ENCODE peak calls at places on chromosomes 12 and 14, in ten cellular contexts. G is mucosa of descending colon; L is NCI-H345; T is T-helper 17 cell; A is activated naive CD4-positive, alpha-beta T cell treated with anti-CD3 and anti-CD28 coated beads for 36 hours; W is BJ; B is activated T-helper 1 cell treated with Interleukin-2 at 50 U/mL for 16 hours; I is prostate gland; Q is foreskin fibroblast; K is NCI-H1105. R is an unnamed sample.

GRCh38 chr14:96624661-96625435 is 122.7 kb downstream of the PAPOLA start:
- DNase-seq in T (no peak), K (no peak), W (no peak), G (no peak), Q (no peak), L (no peak), I (no peak), B (no peak), A (no peak), R (no peak)

GRCh38 chr14:73753043-73753886 is 39.1 kb upstream of the PNMA1 start:
- DNase-seq in Q (peak; percentile 55), L (no peak), W (no peak), K (no peak), T (peak; percentile 11), G (peak; percentile 91), I (no peak), A (peak; percentile 75), B (no peak), R (no peak)

GRCh38 chr12:49783917-49784676 is 42.7 kb downstream of the TMBIM6 start:
- DNase-seq in T (no peak), K (no peak), W (peak; percentile 63), A (no peak), Q (peak; percentile 93), L (no peak), B (no peak), G (no peak), I (no peak), R (peak; percentile 70)

GRCh38 chr12:69608114-69608513 is 2.6 kb downstream of the LRRC10 start:
- DNase-seq in T (no peak), W (no peak), B (no peak), Q (peak; percentile 32), G (no peak), I (no peak), L (no peak), K (no peak), A (no peak), R (no peak)

GRCh38 chr14:51653096-51653814 is 1.5 kb downstream of the FRMD6 start:
- DNase-seq in B (no peak), A (peak; percentile 23), I (no peak), K (peak; percentile 12), T (no peak), G (no peak), L (peak; percentile 16), Q (peak; percentile 76), W (peak; percentile 46), R (no peak)

GRCh38 chr12:67457136-67457535 is 188.0 kb downstream of the CAND1 start:
- DNase-seq in A (no peak), T (no peak), L (no peak), W (no peak), I (no peak), B (no peak), Q (no peak), G (no peak), K (no peak), R (no peak)

GRCh38 chr12:116551952-116552749 is 7.0 kb upstream of the MAP1LC3B2 start:
- DNase-seq in T (no peak), B (no peak), I (no peak), A (peak; percentile 17), K (no peak), L (no peak), Q (peak; percentile 80), G (no peak), W (no peak), R (no peak)

GRCh38 chr14:47675489-47676300 is at the start of gene MDGA2:
- DNase-seq in G (peak; percentile 33), B (no peak), K (peak; percentile 71), T (no peak), Q (no peak), A (no peak), I (no peak), W (no peak), L (peak; percentile 45), R (no peak)

GRCh38 chr14:71652368-71652767 is 279.9 kb upstream of the RGS6 start:
- DNase-seq in I (no peak), W (no peak), Q (no peak), G (no peak), A (no peak), T (no peak), B (no peak), K (no peak), L (no peak), R (no peak)

GRCh38 chr12:34327671-34328070 is 305.4 kb downstream of the ALG10 start:
- DNase-seq in I (no peak), G (no peak), B (no peak), W (no peak), A (no peak), K (no peak), L (no peak), Q (no peak), T (no peak), R (no peak)

GRCh38 chr14:71311061-71311460 is 403.8 kb downstream of the PCNX1 start:
- DNase-seq in A (no peak), G (no peak), L (no peak), I (no peak), T (no peak), W (no peak), Q (no peak), B (no peak), K (no peak), R (no peak)

GRCh38 chr12:46487567-46488131 is 115.1 kb upstream of the SLC38A2 start:
- DNase-seq in W (no peak), A (no peak), G (no peak), B (no peak), Q (no peak), T (no peak), I (no peak), K (no peak), L (no peak), R (no peak)

GRCh38 chr12:62379026-62379722 is 87.5 kb upstream of the MON2 start:
- DNase-seq in I (no peak), T (no peak), B (no peak), G (no peak), A (no peak), W (peak; percentile 12), K (no peak), L (no peak), Q (peak; percentile 6), R (peak; percentile 11)

GRCh38 chr12:14611640-14612203 is 44.0 kb upstream of the PLBD1 start:
- DNase-seq in Q (no peak), B (no peak), I (no peak), G (no peak), A (no peak), T (no peak), W (no peak), L (no peak), K (no peak), R (no peak)

GRCh38 chr14:98137626-98138025 is 1134.4 kb downstream of the BCL11B start:
- DNase-seq in G (no peak), B (no peak), A (no peak), W (no peak), T (no peak), I (no peak), L (no peak), Q (no peak), K (peak; percentile 90), R (no peak)

GRCh38 chr12:15650399-15651128 is 138.6 kb downstream of the EPS8 start:
- DNase-seq in Q (no peak), B (no peak), G (no peak), L (no peak), K (no peak), I (no peak), A (no peak), W (no peak), T (no peak), R (no peak)

GRCh38 chr14:38208825-38209562 is 1.3 kb downstream of the SSTR1 start:
- DNase-seq in I (no peak), B (no peak), L (peak; percentile 58), K (no peak), Q (peak; percentile 92), W (no peak), G (peak; percentile 74), A (peak; percentile 35), T (no peak), R (peak; percentile 71)

GRCh38 chr12:42918387-42918786 is 328.8 kb upstream of the PRICKLE1 start:
- DNase-seq in K (no peak), G (no peak), I (no peak), Q (no peak), W (no peak), A (no peak), T (no peak), L (no peak), B (no peak), R (no peak)

R was measured in AG09309.